ENCODE peak calls at places on chromosomes 4 and X, in five cellular contexts. F is HepG2, L is A549, V is SK-N-SH, Q is GM12878. R is an unnamed sample.

GRCh38 chr4:184534511-184535391 is 60.4 kb upstream of the IRF2 start:
- DNase-seq in V (no peak), Q (peak), F (peak), L (no peak), R (no peak)

GRCh38 chr4:33649015-33649414 is 2595.3 kb downstream of the ARAP2 start:
- DNase-seq in Q (no peak), V (no peak), F (no peak), L (peak), R (no peak)

GRCh38 chr4:139524062-139524631 is 31.9 kb downstream of the SETD7 start:
- DNase-seq in V (no peak), F (no peak), Q (no peak), L (no peak), R (no peak)

GRCh38 chr4:155392486-155393184 is 15.9 kb upstream of the MAP9 start:
- DNase-seq in L (peak), Q (no peak), F (peak), V (no peak), R (no peak)

GRCh38 chrX:150060406-150060805 is 122.1 kb upstream of the EOLA2 start:
- DNase-seq in L (no peak), F (no peak), V (no peak), Q (no peak), R (no peak)

GRCh38 chrX:130830599-130831346 is 72.2 kb downstream of the ENOX2 start:
- DNase-seq in Q (no peak), F (no peak), L (no peak), V (no peak), R (no peak)

GRCh38 chrX:2497961-2498780 is 2.6 kb downstream of the DHRSX start:
- DNase-seq in V (no peak), Q (no peak), L (peak), F (peak), R (no peak)

GRCh38 chrX:48677456-48678030 is 6.1 kb upstream of the WAS start:
- DNase-seq in F (peak), Q (no peak), V (no peak), L (no peak), R (no peak)

GRCh38 chr4:30068234-30068633 is 651.9 kb upstream of the PCDH7 start:
- DNase-seq in Q (no peak), V (no peak), F (no peak), L (no peak), R (no peak)

GRCh38 chr4:158783775-158784174 is 14.9 kb downstream of the FNIP2 start:
- DNase-seq in L (no peak), F (no peak), Q (no peak), V (no peak), R (no peak)

GRCh38 chrX:50889582-50889981 is 21.0 kb upstream of the BMP15 start:
- DNase-seq in L (no peak), V (no peak), F (no peak), Q (no peak), R (no peak)

GRCh38 chr4:155419266-155419665 is 42.5 kb upstream of the MAP9 start:
- DNase-seq in V (no peak), Q (no peak), L (no peak), F (no peak), R (no peak)

GRCh38 chr4:26873391-26874026 is 12.9 kb downstream of the STIM2 start:
- DNase-seq in F (no peak), Q (no peak), L (no peak), V (no peak), R (no peak)

GRCh38 chrX:102858826-102859627 is 78.0 kb upstream of the RAB40AL start:
- DNase-seq in Q (no peak), L (no peak), V (no peak), F (no peak), R (no peak)

GRCh38 chr4:15809058-15809457 is 30.9 kb downstream of the CD38 start:
- DNase-seq in V (no peak), F (no peak), L (no peak), Q (peak), R (no peak)

GRCh38 chr4:2630556-2631273 is 94.3 kb downstream of the FAM193A start:
- DNase-seq in V (no peak), L (no peak), Q (no peak), F (no peak), R (no peak)

GRCh38 chr4:165635261-165635838 is 237.7 kb upstream of the TLL1 start:
- DNase-seq in L (no peak), F (no peak), V (no peak), Q (no peak), R (no peak)

GRCh38 chr4:21790437-21791029 is 158.0 kb downstream of the KCNIP4 start:
- DNase-seq in L (peak), Q (no peak), V (peak), F (no peak), R (peak)

GRCh38 chr4:134544303-134544761 is 342.7 kb upstream of the PABPC4L start:
- DNase-seq in L (peak), Q (no peak), V (no peak), F (no peak), R (no peak)

GRCh38 chr4:2366252-2367192 is 51.9 kb downstream of the ZFYVE28 start:
- DNase-seq in Q (no peak), L (no peak), F (no peak), V (no peak), R (no peak)

GRCh38 chrX:7214251-7214650 is 66.3 kb upstream of the PUDP start:
- DNase-seq in Q (no peak), V (no peak), L (no peak), F (no peak), R (no peak)

GRCh38 chr4:125681240-125681639 is 366.5 kb downstream of the FAT4 start:
- DNase-seq in Q (no peak), L (no peak), F (no peak), V (no peak), R (no peak)

GRCh38 chrX:155113097-155113496 is 41.8 kb downstream of the BRCC3 start:
- DNase-seq in V (no peak), Q (no peak), L (no peak), F (no peak), R (no peak)

GRCh38 chr4:76634239-76634638 is 199.2 kb downstream of the SHROOM3 start:
- DNase-seq in L (no peak), V (no peak), Q (no peak), F (no peak), R (no peak)

GRCh38 chr4:26032572-26033320 is 118.7 kb downstream of the SMIM20 start:
- DNase-seq in F (peak), Q (no peak), L (no peak), V (no peak), R (no peak)

GRCh38 chr4:189088783-189089182 is 851.9 kb upstream of the FRG1 start:
- DNase-seq in L (no peak), V (no peak), Q (no peak), F (no peak), R (no peak)

GRCh38 chrX:91108761-91109160 is 325.9 kb upstream of the PABPC5 start:
- DNase-seq in Q (no peak), V (no peak), L (no peak), F (peak), R (no peak)

GRCh38 chr4:156829194-156829593 is 142.4 kb downstream of the PDGFC start:
- DNase-seq in Q (no peak), L (no peak), F (no peak), V (no peak), R (no peak)

GRCh38 chr4:132108784-132109183 is 1040.3 kb upstream of the PCDH10 start:
- DNase-seq in Q (no peak), V (no peak), L (no peak), F (no peak), R (no peak)

GRCh38 chr4:82223715-82224114 is 150.1 kb downstream of the HNRNPD start:
- DNase-seq in Q (no peak), L (no peak), V (no peak), F (no peak), R (no peak)

GRCh38 chrX:67568769-67569168 is 24.9 kb downstream of the AR start:
- DNase-seq in Q (no peak), F (no peak), V (no peak), L (peak), R (no peak)

GRCh38 chr4:181578911-181579310 is 664.3 kb upstream of the TENM3 start:
- DNase-seq in V (no peak), F (no peak), L (no peak), Q (no peak), R (no peak)

GRCh38 chr4:184583738-184584502 is 65.3 kb downstream of the CASP3 start:
- DNase-seq in L (no peak), Q (peak), F (no peak), V (no peak), R (no peak)

GRCh38 chr4:8353912-8354453 is 84.4 kb downstream of the HTRA3 start:
- DNase-seq in L (no peak), V (no peak), Q (no peak), F (no peak), R (no peak)

GRCh38 chr4:41294445-41295062 is 37.8 kb downstream of the UCHL1 start:
- DNase-seq in F (no peak), L (peak), V (no peak), Q (no peak), R (peak)

GRCh38 chr4:176883681-176884418 is 91.1 kb upstream of the VEGFC start:
- DNase-seq in L (peak), Q (no peak), V (no peak), F (no peak), R (no peak)

GRCh38 chr4:43089730-43090129 is 197.2 kb downstream of the GRXCR1 start:
- DNase-seq in Q (no peak), F (no peak), L (no peak), V (no peak), R (no peak)

DNA sequence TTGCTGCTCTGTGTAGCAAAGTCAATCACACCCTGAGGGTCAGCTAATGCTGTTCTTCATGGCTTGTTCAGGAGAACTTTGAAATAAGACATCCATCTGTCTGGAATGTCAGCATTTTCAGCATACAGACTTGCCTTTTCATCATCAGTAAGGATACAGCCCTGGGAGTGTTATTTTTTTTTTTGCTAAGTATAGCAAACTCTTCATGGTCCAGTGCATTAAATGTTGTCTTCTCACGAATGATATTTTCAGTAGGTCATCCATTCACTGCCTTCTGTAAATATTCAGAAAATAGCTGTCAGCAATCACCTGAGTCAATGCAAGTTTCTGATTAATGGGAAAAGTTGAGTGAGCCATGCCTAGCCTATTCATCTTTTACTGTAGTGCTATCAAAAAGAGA is 268.8 kb upstream of the SMIM31 start:
- DNase-seq in L (no peak), V (no peak), Q (no peak), F (no peak), R (no peak)
- TF ChIP-seq EP300 in L (no peak), V (no peak), Q (no peak), F (no peak), R (no peak)

DNA sequence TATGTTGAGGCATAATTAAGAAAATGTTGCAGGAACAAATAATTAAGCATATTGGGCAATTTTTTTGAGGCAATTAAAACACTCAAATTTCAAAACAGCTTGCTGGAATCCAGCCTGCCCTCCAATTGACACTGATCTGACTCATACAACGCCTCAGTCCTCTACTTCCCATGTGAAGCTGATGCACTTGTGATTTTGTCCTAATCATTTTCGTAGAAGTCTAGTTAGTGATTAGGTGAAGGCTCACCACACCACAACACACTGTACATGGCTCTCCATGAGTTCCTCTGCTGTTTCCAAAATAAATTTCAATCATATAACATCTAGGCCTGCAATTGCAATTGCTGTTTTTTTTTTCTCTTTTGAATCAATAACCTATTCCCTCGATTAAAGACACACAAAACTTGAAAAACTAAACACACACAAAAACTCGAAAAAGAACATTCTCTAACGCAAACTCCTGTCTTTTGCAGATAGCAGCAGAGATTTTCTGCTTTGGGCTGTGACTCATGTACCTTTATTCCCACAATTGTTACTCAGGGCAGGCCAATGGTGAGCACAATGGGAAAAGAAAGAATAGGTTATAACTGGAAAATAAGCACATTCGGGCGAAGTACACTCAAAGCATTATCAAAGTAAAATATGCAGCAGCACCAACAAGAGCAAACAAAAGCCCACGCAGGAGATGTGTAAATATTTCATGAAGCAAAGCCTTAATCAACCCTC is 1.7 kb downstream of the GPRIN3 start:
- DNase-seq in V (no peak), L (peak), Q (no peak), F (no peak), R (no peak)
- TF ChIP-seq REST in V (no peak), L (no peak), Q (no peak), F (no peak), R (no peak)

DNA sequence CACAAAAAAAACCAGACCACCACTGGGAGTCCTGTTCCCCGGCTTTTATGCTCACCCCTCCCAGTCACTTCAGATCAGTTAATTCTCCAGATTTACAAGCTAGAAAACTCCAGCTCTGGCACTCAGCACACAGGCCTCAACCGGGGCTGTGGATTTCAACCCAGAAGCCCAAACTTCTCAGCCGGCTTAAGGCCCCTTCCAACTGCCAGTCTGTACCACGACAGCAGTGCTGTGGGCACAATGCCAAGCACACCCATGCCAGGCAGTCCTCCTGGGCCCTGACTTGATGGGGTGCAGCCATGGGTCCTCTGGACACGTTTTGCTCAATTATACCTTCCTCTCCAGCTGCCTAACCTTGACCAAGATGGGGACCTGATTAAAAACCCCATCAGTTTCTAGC is 12.2 kb downstream of the SOD3 start:
- DNase-seq in Q (no peak), V (no peak), F (no peak), L (no peak), R (no peak)
- TF ChIP-seq EP300 in Q (no peak), V (no peak), F (no peak), L (no peak), R (no peak)

GRCh38 chr4:107034091-107034698 is 1.9 kb downstream of the DKK2 start:
- DNase-seq in F (peak), V (peak), L (peak), Q (no peak), R (no peak)

GRCh38 chr4:107036602-107037151 is 564 bp upstream of the DKK2 start:
- DNase-seq in F (no peak), L (no peak), Q (no peak), V (peak), R (no peak)

GRCh38 chr4:107035711-107036601 is at the start of gene DKK2:
- DNase-seq in L (no peak), Q (no peak), V (peak), F (no peak), R (no peak)

GRCh38 chr4:107037188-107037587 is 1.1 kb upstream of the DKK2 start:
- DNase-seq in F (no peak), V (peak), L (no peak), Q (no peak), R (no peak)

GRCh38 chr4:107034982-107035710 is 967 bp downstream of the DKK2 start:
- DNase-seq in L (no peak), F (no peak), V (peak), Q (no peak), R (no peak)
- TF ChIP-seq REST in L (no peak), F (no peak), V (peak), Q (no peak), R (no peak)

R was measured in K562.